ENCODE peak calls at places on chromosome 17, in four cellular contexts. N is testis; U is effector memory CD4-positive, alpha-beta T cell; B is HCT116. Q is an unnamed sample.
A peak's percentile ranks its signal among the peaks of the same experiment; 100 is the strongest.

GRCh38 chr17:81909231-81909630 is 2.0 kb downstream of the PCYT2 start:
- DNase-seq in B (no peak), U (no peak), N (no peak), Q (no peak)

GRCh38 chr17:67161573-67161972 is 83.4 kb downstream of the HELZ start:
- DNase-seq in B (no peak), N (no peak), U (no peak), Q (no peak)

GRCh38 chr17:31808521-31808920 is 50.5 kb downstream of the COPRS start:
- DNase-seq in U (no peak), N (no peak), B (no peak), Q (no peak)

GRCh38 chr17:69757794-69758430 is 317.1 kb upstream of the KCNJ16 start:
- DNase-seq in N (no peak), U (no peak), B (no peak), Q (no peak)

GRCh38 chr17:35731932-35732805 is 730 bp downstream of the RASL10B start:
- DNase-seq in U (no peak), B (no peak), N (no peak), Q (no peak)

GRCh38 chr17:49696233-49696761 is 11.5 kb downstream of the SLC35B1 start:
- DNase-seq in B (no peak), N (no peak), U (peak; percentile 44), Q (no peak)

GRCh38 chr17:48997827-48998556 is 807 bp downstream of the IGF2BP1 start:
- DNase-seq in B (no peak), N (no peak), U (no peak), Q (no peak)

GRCh38 chr17:69326302-69327059 is 452 bp downstream of the ABCA5 start:
- DNase-seq in B (no peak), N (no peak), U (no peak), Q (no peak)

GRCh38 chr17:58195518-58196123 is 3.1 kb downstream of the EPX start:
- DNase-seq in U (no peak), B (no peak), N (no peak), Q (no peak)
- H3K27me3 ChIP-seq in U (no peaks in the 10 kb centered on the region), B (no peaks in the 10 kb centered on the region), N (no peaks in the 10 kb centered on the region), Q (peaks cover 5% of the 10 kb centered on the region)

DNA sequence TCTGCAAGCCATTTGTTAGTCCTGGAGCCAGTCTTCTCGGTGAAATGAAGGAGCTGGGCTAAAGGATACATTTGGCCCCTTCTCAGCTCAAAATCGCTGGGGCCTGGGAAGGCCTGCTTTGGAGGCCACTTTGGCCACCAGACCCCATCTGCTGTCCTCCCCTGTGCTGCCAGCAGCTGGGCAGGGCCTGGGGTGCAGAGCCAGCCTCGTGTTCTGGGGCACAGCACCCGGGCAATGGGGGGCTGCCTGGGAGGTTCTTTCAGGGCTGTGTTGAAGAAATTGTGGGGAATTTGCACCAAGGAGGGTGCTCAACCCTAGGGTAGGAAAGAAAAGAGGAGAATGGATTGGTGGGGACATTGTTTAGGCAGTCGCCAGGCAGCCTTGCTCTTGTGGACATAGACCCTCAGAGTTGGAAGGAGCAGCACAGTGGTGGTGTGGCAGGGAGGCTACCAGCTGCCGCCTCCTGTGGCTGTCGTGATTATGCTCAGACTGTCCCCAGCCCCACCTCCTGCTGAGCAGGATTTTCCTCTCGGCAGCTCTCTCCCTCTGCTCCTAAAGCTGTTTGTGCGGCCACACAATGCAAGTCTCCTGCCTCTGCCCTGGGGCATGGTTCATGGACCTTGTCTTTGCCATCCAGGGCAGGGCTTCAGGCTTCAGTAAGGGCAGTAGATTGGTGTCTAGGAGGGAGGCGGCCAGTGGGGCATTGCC is 174.8 kb downstream of the NTN1 start:
- DNase-seq in B (no peak), N (no peak), U (no peak), Q (no peak)
- H3K9me3 ChIP-seq in B (no peaks in the 10 kb centered on the region), N (no peaks in the 10 kb centered on the region), U (no peaks in the 10 kb centered on the region), Q (no peaks in the 10 kb centered on the region)

GRCh38 chr17:77801545-77802332 is 156.8 kb upstream of the TNRC6C start:
- DNase-seq in N (no peak), U (no peak), B (no peak), Q (no peak)
- H3K36me3 ChIP-seq in N (no peaks in the 10 kb centered on the region), U (no peaks in the 10 kb centered on the region), B (no peaks in the 10 kb centered on the region), Q (no peaks in the 10 kb centered on the region)

GRCh38 chr17:71933306-71933705 is 187.5 kb upstream of the SOX9 start:
- DNase-seq in B (no peak), U (no peak), N (no peak), Q (no peak)
- H3K27me3 ChIP-seq in B (no peaks in the 10 kb centered on the region), U (no peaks in the 10 kb centered on the region), N (no peaks in the 10 kb centered on the region), Q (no peaks in the 10 kb centered on the region)

DNA sequence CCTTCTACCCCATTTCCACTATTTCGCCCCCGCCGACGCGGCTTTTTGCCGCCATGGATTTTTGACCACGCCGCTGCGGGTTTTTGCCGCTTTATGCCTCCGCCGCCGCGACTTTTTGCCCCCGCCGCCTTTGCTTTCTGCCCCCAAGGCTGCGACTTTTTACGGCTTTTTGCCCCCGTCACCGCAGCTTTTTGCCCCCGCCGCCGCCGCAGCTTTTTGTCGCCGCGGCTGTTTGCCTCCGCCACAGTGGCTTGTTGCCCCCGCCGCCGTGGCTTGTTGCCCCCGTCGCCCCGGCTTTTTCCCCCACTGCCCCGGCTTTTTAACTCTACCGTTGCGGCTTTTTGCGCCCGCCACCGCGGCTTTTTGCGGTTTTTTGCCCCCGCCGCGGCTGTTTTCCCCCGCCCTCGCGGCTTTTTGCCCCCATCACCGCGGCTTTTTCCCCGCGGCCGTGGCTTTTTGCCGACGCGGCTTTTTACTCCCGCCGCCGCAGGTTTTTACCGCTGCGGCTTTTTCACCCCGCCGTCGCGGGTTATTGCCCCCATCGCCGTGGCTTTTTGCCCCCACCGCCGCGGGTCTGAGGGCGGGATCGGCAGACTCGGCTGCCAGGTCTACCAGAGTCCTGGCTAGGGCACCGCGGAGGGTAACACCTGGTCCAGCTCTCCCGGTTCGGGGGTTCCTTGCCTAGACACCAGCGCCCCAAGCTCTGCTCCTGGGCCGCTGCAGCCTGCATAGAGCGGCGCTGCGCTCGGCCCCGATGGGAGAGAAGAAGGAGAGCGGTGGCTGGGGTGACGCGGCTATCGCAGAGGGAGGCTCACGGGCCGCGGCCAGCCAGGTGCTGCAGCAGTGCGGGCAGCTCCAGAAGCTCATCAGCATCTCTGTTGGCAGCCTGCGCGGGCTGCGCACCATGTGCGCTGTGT is 562.7 kb upstream of the WSB1 start:
- DNase-seq in B (no peak), N (no peak), U (no peak), Q (no peak)
- H3K9me3 ChIP-seq in B (no peaks in the 10 kb centered on the region), N (no peaks in the 10 kb centered on the region), U (no peaks in the 10 kb centered on the region), Q (no peaks in the 10 kb centered on the region)

DNA sequence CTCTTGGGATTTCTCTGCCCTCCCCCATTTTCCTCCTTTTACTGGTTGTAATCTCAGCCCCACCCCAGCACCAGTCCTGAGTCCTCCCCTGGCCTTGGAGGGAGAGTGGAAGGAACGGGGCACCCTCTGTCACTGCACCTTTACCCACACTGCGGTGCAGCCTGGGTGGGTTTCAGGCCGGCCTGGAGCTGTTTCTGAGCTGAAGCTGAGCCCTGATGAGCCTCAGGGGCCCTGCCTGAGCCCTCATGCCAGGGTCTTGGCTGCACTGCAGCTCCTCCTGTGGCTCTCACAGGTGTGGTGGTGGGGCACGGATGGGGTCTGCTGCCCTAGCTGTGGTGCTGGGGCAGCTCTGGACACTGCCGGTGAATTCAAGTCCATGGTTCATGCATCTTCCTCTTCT is 34.5 kb downstream of the RNF213 start:
- DNase-seq in U (no peak), B (no peak), N (no peak), Q (no peak)
- H3K36me3 ChIP-seq in U (peaks cover 90% of the 10 kb centered on the region), B (peaks cover 16% of the 10 kb centered on the region), N (no peaks in the 10 kb centered on the region), Q (peaks cover 91% of the 10 kb centered on the region)

DNA sequence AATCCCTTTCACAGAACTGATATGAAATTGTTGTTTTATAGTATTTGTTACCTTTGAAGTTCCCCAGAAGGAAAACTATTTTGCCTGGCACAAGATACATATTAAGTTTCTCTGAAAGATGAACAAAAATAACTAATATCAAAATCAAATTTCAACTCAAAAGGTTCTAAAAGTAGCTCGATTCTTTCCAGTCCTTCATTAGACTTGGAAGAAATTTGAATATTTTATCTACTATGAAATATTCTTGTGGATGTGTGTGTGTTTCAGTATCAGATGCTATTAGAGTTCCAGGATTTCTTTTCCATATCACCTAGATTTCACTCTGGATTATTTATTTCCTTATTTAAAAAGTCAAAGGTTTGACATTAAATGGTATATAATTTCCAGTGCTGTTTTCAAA is 3.6 kb upstream of the AATF start:
- DNase-seq in U (no peak), B (no peak), N (no peak), Q (no peak)
- H3K27me3 ChIP-seq in U (peaks cover 75% of the 10 kb centered on the region), B (no peaks in the 10 kb centered on the region), N (peaks cover 4% of the 10 kb centered on the region), Q (peaks cover 55% of the 10 kb centered on the region)

GRCh38 chr17:27079660-27080059 is 214.3 kb upstream of the WSB1 start:
- DNase-seq in B (no peak), U (no peak), N (no peak), Q (no peak)

GRCh38 chr17:27083408-27084185 is 210.3 kb upstream of the WSB1 start:
- DNase-seq in B (no peak), U (no peak), N (no peak), Q (no peak)

GRCh38 chr17:27082775-27083154 is 211.1 kb upstream of the WSB1 start:
- DNase-seq in B (no peak), U (no peak), N (no peak), Q (no peak)

GRCh38 chr17:27081002-27081638 is 212.8 kb upstream of the WSB1 start:
- DNase-seq in U (no peak), B (no peak), N (no peak), Q (no peak)

GRCh38 chr17:27082023-27082774 is 211.7 kb upstream of the WSB1 start:
- DNase-seq in B (no peak), U (no peak), N (no peak), Q (no peak)
- H3K9me3 ChIP-seq in B (no peaks in the 10 kb centered on the region), U (no peaks in the 10 kb centered on the region), N (no peaks in the 10 kb centered on the region), Q (no peaks in the 10 kb centered on the region)

Q was measured in thyroid gland.